ENCODE peak calls at places on chromosomes 13 and 19, in seven cellular contexts. H is GM13976; M is WTC11; P is lower leg skin; J is bronchial epithelial cell; I is right atrium auricular region; S is CD4-positive, alpha-beta T cell. V is an unnamed sample.

GRCh38 chr19:49918089-49918488 is 10.9 kb upstream of the ATF5 start:
- DNase-seq in H (no peak), M (no peak), P (no peak), J (no peak), I (no peak), S (no peak), V (no peak)

GRCh38 chr13:71149498-71150363 is 717.3 kb downstream of the DACH1 start:
- DNase-seq in H (no peak), M (no peak), P (no peak), J (no peak), I (no peak), S (no peak), V (no peak)

GRCh38 chr19:41801682-41802317 is 5.4 kb downstream of the CEACAM3 start:
- DNase-seq in H (no peak), M (no peak), P (no peak), J (no peak), I (no peak), S (no peak), V (no peak)

GRCh38 chr13:111099292-111099691 is 15.8 kb upstream of the ARHGEF7 start:
- DNase-seq in H (no peak), M (no peak), P (no peak), J (peak), I (no peak), S (no peak), V (no peak)

GRCh38 chr19:23512151-23512925 is 117.1 kb upstream of the ZNF91 start:
- DNase-seq in H (no peak), M (no peak), P (no peak), J (no peak), I (no peak), S (no peak), V (no peak)

GRCh38 chr19:3634496-3635045 is 8.0 kb upstream of the CACTIN start:
- DNase-seq in H (no peak), M (no peak), P (no peak), J (no peak), I (no peak), S (no peak), V (no peak)

GRCh38 chr19:49224856-49225255 is 67.3 kb downstream of the TRPM4 start:
- DNase-seq in H (no peak), M (peak), P (no peak), J (peak), I (no peak), S (no peak), V (peak)

GRCh38 chr19:15432629-15433518 is 14.1 kb upstream of the AKAP8L start:
- DNase-seq in H (peak), M (peak), P (peak), J (peak), I (peak), S (peak), V (peak)

GRCh38 chr19:3801412-3802096 is 15.4 kb upstream of the MATK start:
- DNase-seq in H (peak), M (peak), P (peak), J (peak), I (no peak), S (peak), V (peak)

GRCh38 chr19:15305582-15306334 is 26.6 kb downstream of the BRD4 start:
- DNase-seq in H (no peak), M (no peak), P (no peak), J (no peak), I (no peak), S (no peak), V (no peak)

GRCh38 chr19:17405250-17406038 is at the start of gene BST2:
- DNase-seq in H (peak), M (no peak), P (no peak), J (no peak), I (no peak), S (peak), V (no peak)

GRCh38 chr19:771332-771785 is 20.4 kb downstream of the MISP start:
- DNase-seq in H (peak), M (no peak), P (no peak), J (peak), I (no peak), S (no peak), V (peak)

GRCh38 chr19:51296331-51297093 is 14.9 kb upstream of the IGLON5 start:
- DNase-seq in H (no peak), M (peak), P (no peak), J (no peak), I (no peak), S (no peak), V (no peak)

GRCh38 chr19:19540707-19541515 is 2.8 kb downstream of the CILP2 start:
- DNase-seq in H (peak), M (peak), P (no peak), J (peak), I (no peak), S (peak), V (peak)

GRCh38 chr19:19696386-19696785 is 27.7 kb downstream of the ZNF101 start:
- DNase-seq in H (no peak), M (peak), P (no peak), J (no peak), I (no peak), S (no peak), V (no peak)

GRCh38 chr19:32471095-32471494 is 65.5 kb downstream of the DPY19L3 start:
- DNase-seq in H (no peak), M (no peak), P (no peak), J (no peak), I (no peak), S (no peak), V (no peak)

GRCh38 chr13:50243926-50244325 is 228.7 kb downstream of the KCNRG start:
- DNase-seq in H (no peak), M (no peak), P (no peak), J (no peak), I (no peak), S (no peak), V (no peak)

GRCh38 chr13:98103942-98104880 is 38.7 kb upstream of the FARP1 start:
- DNase-seq in H (no peak), M (peak), P (no peak), J (peak), I (no peak), S (no peak), V (no peak)

GRCh38 chr19:31283701-31284100 is 65.5 kb downstream of the TSHZ3 start:
- DNase-seq in H (no peak), M (no peak), P (no peak), J (no peak), I (no peak), S (no peak), V (no peak)

GRCh38 chr19:53879145-53880037 is 2.6 kb upstream of the PRKCG start:
- DNase-seq in H (peak), M (peak), P (peak), J (peak), I (peak), S (peak), V (peak)

GRCh38 chr19:30862876-30863275 is 486.4 kb downstream of the TSHZ3 start:
- DNase-seq in H (no peak), M (no peak), P (no peak), J (no peak), I (peak), S (no peak), V (no peak)

GRCh38 chr19:1250374-1251232 is 2.2 kb downstream of the MIDN start:
- DNase-seq in H (no peak), M (peak), P (no peak), J (no peak), I (no peak), S (peak), V (peak)

GRCh38 chr13:113196970-113197737 is 11.3 kb downstream of the PCID2 start:
- DNase-seq in H (no peak), M (no peak), P (no peak), J (no peak), I (no peak), S (no peak), V (no peak)

GRCh38 chr19:35236638-35237400 is 8.3 kb upstream of the FAM187B start:
- DNase-seq in H (no peak), M (no peak), P (no peak), J (no peak), I (peak), S (peak), V (no peak)
- TF ChIP-seq CTCF in H (no peak), M (no peak), P (no peak), J (peak), I (no peak), S (peak), V (no peak)

DNA sequence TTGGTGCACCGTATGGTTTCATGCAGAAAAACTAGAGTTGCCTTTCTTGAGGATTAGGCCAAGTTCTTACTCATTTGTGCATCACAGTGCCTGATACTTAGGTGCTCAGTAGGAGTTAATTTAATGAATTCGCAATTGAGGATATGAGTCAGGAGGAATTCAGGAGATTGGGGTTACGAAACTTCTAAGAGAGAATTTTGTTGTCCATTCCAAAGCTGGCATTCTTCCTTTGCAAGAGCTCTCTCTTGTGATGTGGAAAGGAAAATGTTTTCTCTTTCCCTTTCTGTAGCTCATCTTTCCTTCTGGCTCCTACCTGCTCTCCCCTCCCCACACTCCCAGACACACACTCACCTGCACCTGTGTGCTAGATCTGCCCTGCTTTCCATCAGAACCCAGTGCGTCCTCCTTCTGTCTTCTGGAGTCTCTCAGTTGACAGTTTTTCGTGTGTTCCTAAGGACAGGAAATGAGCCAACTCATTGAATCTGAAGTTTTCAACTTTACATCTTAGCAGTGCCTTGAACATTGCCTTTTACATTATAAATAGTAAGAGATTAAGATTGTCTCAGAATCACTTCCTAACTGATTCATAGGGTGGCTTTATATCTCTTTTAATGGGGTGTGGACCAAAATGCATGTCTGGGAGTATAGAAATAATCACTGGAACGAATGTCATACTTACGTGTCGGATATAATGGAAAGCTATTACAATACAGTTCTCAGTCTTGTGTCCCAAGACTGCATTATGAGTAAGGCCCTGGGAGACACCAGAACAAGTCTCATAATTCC is 19.7 kb upstream of the ERCC5 start:
- DNase-seq in H (no peak), M (no peak), P (no peak), J (peak), I (no peak), S (no peak), V (no peak)
- TF ChIP-seq CTCF in H (no peak), M (no peak), P (no peak), J (no peak), I (no peak), S (no peak), V (no peak)

GRCh38 chr19:29247051-29247450 is 34.1 kb upstream of the UQCRFS1 start:
- DNase-seq in H (no peak), M (peak), P (no peak), J (no peak), I (no peak), S (no peak), V (no peak)
- TF ChIP-seq CTCF in H (no peak), M (no peak), P (no peak), J (no peak), I (no peak), S (no peak), V (no peak)

GRCh38 chr13:89115307-89115706 is 1444.1 kb downstream of the SLITRK5 start:
- DNase-seq in H (no peak), M (peak), P (no peak), J (no peak), I (no peak), S (no peak), V (no peak)
- TF ChIP-seq CTCF in H (no peak), M (peak), P (no peak), J (peak), I (no peak), S (no peak), V (peak)

V was measured in endothelial cell.